ENCODE peak calls at places on chromosomes 4 and X, in eight cellular contexts. One of them, this sample, is unnamed.

GRCh38 chrX:46938589-46938988 is 26.4 kb downstream of the JADE3 start:
- DNase-seq in body of pancreas: no peak
- DNase-seq in nephron progenitor cell: no peak
- DNase-seq in breast epithelium: no peak
- DNase-seq in esophagus muscularis mucosa: no peak
- DNase-seq in left lung: no peak
- DNase-seq in MM.1S: no peak
- DNase-seq in fibroblast of the aortic adventitia: no peak
- DNase-seq in this sample: no peak

GRCh38 chr4:151459380-151459779 is 50.4 kb downstream of the FHIP1A start:
- DNase-seq in body of pancreas: no peak
- DNase-seq in nephron progenitor cell: no peak
- DNase-seq in breast epithelium: no peak
- DNase-seq in esophagus muscularis mucosa: no peak
- DNase-seq in left lung: no peak
- DNase-seq in MM.1S: no peak
- DNase-seq in fibroblast of the aortic adventitia: no peak
- DNase-seq in this sample: no peak

GRCh38 chrX:138775501-138775900 is 64.0 kb upstream of the FGF13 start:
- DNase-seq in body of pancreas: no peak
- DNase-seq in nephron progenitor cell: no peak
- DNase-seq in breast epithelium: no peak
- DNase-seq in esophagus muscularis mucosa: no peak
- DNase-seq in left lung: no peak
- DNase-seq in MM.1S: peak
- DNase-seq in fibroblast of the aortic adventitia: peak
- DNase-seq in this sample: no peak

GRCh38 chrX:19670854-19671620 is 155.7 kb upstream of the MAP3K15 start:
- DNase-seq in body of pancreas: no peak
- DNase-seq in nephron progenitor cell: peak
- DNase-seq in breast epithelium: peak
- DNase-seq in esophagus muscularis mucosa: no peak
- DNase-seq in left lung: no peak
- DNase-seq in MM.1S: no peak
- DNase-seq in fibroblast of the aortic adventitia: peak
- DNase-seq in this sample: no peak

GRCh38 chr4:39526810-39527295 is 386 bp downstream of the UGDH start:
- DNase-seq in body of pancreas: no peak
- DNase-seq in nephron progenitor cell: no peak
- DNase-seq in breast epithelium: no peak
- DNase-seq in esophagus muscularis mucosa: no peak
- DNase-seq in left lung: no peak
- DNase-seq in MM.1S: peak
- DNase-seq in fibroblast of the aortic adventitia: peak
- DNase-seq in this sample: no peak

GRCh38 chrX:130091976-130092522 is 18.2 kb downstream of the ELF4 start:
- DNase-seq in body of pancreas: no peak
- DNase-seq in nephron progenitor cell: no peak
- DNase-seq in breast epithelium: no peak
- DNase-seq in esophagus muscularis mucosa: no peak
- DNase-seq in left lung: peak
- DNase-seq in MM.1S: peak
- DNase-seq in fibroblast of the aortic adventitia: no peak
- DNase-seq in this sample: peak

GRCh38 chr4:8688041-8688907 is 95.7 kb downstream of the CPZ start:
- DNase-seq in body of pancreas: peak
- DNase-seq in nephron progenitor cell: peak
- DNase-seq in breast epithelium: no peak
- DNase-seq in esophagus muscularis mucosa: no peak
- DNase-seq in left lung: no peak
- DNase-seq in MM.1S: peak
- DNase-seq in fibroblast of the aortic adventitia: no peak
- DNase-seq in this sample: peak

GRCh38 chrX:23118890-23119527 is 119.2 kb downstream of the DDX53 start:
- DNase-seq in body of pancreas: no peak
- DNase-seq in nephron progenitor cell: no peak
- DNase-seq in breast epithelium: no peak
- DNase-seq in esophagus muscularis mucosa: no peak
- DNase-seq in left lung: no peak
- DNase-seq in MM.1S: no peak
- DNase-seq in fibroblast of the aortic adventitia: no peak
- DNase-seq in this sample: no peak

GRCh38 chr4:151039733-151040132 is 24.6 kb upstream of the LRBA start:
- DNase-seq in body of pancreas: no peak
- DNase-seq in nephron progenitor cell: no peak
- DNase-seq in breast epithelium: no peak
- DNase-seq in esophagus muscularis mucosa: no peak
- DNase-seq in left lung: no peak
- DNase-seq in MM.1S: no peak
- DNase-seq in fibroblast of the aortic adventitia: no peak
- DNase-seq in this sample: no peak

GRCh38 chrX:111928457-111928856 is 52.5 kb downstream of the TRPC5OS start:
- DNase-seq in body of pancreas: no peak
- DNase-seq in nephron progenitor cell: no peak
- DNase-seq in breast epithelium: no peak
- DNase-seq in esophagus muscularis mucosa: no peak
- DNase-seq in left lung: no peak
- DNase-seq in MM.1S: no peak
- DNase-seq in fibroblast of the aortic adventitia: no peak
- DNase-seq in this sample: no peak

GRCh38 chr4:187798385-187798784 is 197.2 kb upstream of the ZFP42 start:
- DNase-seq in body of pancreas: no peak
- DNase-seq in nephron progenitor cell: no peak
- DNase-seq in breast epithelium: no peak
- DNase-seq in esophagus muscularis mucosa: no peak
- DNase-seq in left lung: no peak
- DNase-seq in MM.1S: no peak
- DNase-seq in fibroblast of the aortic adventitia: no peak
- DNase-seq in this sample: no peak

GRCh38 chrX:10326578-10326977 is 169.8 kb downstream of the CLCN4 start:
- DNase-seq in body of pancreas: no peak
- DNase-seq in nephron progenitor cell: no peak
- DNase-seq in breast epithelium: no peak
- DNase-seq in esophagus muscularis mucosa: no peak
- DNase-seq in left lung: no peak
- DNase-seq in MM.1S: no peak
- DNase-seq in fibroblast of the aortic adventitia: peak
- DNase-seq in this sample: no peak
- TF ChIP-seq CTCF in body of pancreas: no peak
- TF ChIP-seq CTCF in nephron progenitor cell: no peak
- TF ChIP-seq CTCF in breast epithelium: no peak
- TF ChIP-seq CTCF in esophagus muscularis mucosa: no peak
- TF ChIP-seq CTCF in left lung: no peak
- TF ChIP-seq CTCF in MM.1S: no peak
- TF ChIP-seq CTCF in fibroblast of the aortic adventitia: peak
- TF ChIP-seq CTCF in this sample: no peak

DNA sequence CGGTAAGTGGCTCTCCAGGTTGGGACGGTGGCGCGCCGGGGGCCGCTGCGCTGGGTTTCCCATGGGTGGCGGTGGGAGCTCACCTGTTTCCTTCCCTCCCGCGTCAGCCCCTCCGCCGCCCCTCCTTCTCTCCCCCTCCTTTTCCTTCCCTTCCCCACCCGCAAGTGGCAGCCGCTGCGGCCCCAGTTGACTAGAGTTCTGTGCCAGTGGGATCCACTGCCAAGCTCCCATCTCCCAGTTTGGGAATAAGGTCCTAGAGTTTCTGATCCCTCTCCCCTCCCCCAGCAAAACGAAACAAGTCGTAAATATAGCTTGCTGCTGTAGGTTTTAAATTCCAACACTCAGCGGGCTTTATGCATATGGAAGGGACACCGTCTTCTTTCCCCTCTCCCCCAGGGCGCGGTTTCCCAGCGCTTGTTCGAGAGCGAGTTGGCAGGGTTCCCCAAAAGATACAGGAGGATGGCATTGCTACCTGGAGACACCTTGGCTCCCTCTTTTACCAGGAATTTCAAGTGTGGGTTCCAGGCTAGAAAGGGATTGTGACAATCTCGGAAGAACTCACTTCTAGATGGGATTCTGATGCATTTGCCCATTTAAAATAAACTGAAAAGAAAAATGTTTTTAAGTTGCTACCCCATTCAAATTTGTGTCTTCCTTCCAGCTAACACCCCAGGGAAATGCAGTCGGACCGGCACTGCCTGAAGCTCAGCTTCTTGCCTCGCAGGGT is 1.2 kb downstream of the TLL1 start:
- DNase-seq in body of pancreas: peak
- DNase-seq in nephron progenitor cell: peak
- DNase-seq in breast epithelium: no peak
- DNase-seq in esophagus muscularis mucosa: no peak
- DNase-seq in left lung: peak
- DNase-seq in MM.1S: no peak
- DNase-seq in fibroblast of the aortic adventitia: peak
- DNase-seq in this sample: peak
- TF ChIP-seq CTCF in body of pancreas: no peak
- TF ChIP-seq CTCF in nephron progenitor cell: no peak
- TF ChIP-seq CTCF in breast epithelium: no peak
- TF ChIP-seq CTCF in esophagus muscularis mucosa: no peak
- TF ChIP-seq CTCF in left lung: no peak
- TF ChIP-seq CTCF in MM.1S: no peak
- TF ChIP-seq CTCF in fibroblast of the aortic adventitia: no peak
- TF ChIP-seq CTCF in this sample: no peak

GRCh38 chr4:148426643-148427042 is 15.6 kb downstream of the NR3C2 start:
- DNase-seq in body of pancreas: no peak
- DNase-seq in nephron progenitor cell: no peak
- DNase-seq in breast epithelium: no peak
- DNase-seq in esophagus muscularis mucosa: no peak
- DNase-seq in left lung: no peak
- DNase-seq in MM.1S: no peak
- DNase-seq in fibroblast of the aortic adventitia: no peak
- DNase-seq in this sample: no peak

GRCh38 chr4:148431401-148431800 is 10.8 kb downstream of the NR3C2 start:
- DNase-seq in body of pancreas: no peak
- DNase-seq in nephron progenitor cell: no peak
- DNase-seq in breast epithelium: no peak
- DNase-seq in esophagus muscularis mucosa: no peak
- DNase-seq in left lung: no peak
- DNase-seq in MM.1S: no peak
- DNase-seq in fibroblast of the aortic adventitia: no peak
- DNase-seq in this sample: no peak

GRCh38 chr4:148430847-148431246 is 11.4 kb downstream of the NR3C2 start:
- DNase-seq in body of pancreas: no peak
- DNase-seq in nephron progenitor cell: no peak
- DNase-seq in breast epithelium: no peak
- DNase-seq in esophagus muscularis mucosa: no peak
- DNase-seq in left lung: no peak
- DNase-seq in MM.1S: no peak
- DNase-seq in fibroblast of the aortic adventitia: no peak
- DNase-seq in this sample: no peak

GRCh38 chr4:148425327-148426110 is 16.7 kb downstream of the NR3C2 start:
- DNase-seq in body of pancreas: peak
- DNase-seq in nephron progenitor cell: no peak
- DNase-seq in breast epithelium: no peak
- DNase-seq in esophagus muscularis mucosa: no peak
- DNase-seq in left lung: no peak
- DNase-seq in MM.1S: no peak
- DNase-seq in fibroblast of the aortic adventitia: no peak
- DNase-seq in this sample: no peak
- TF ChIP-seq CTCF in body of pancreas: no peak
- TF ChIP-seq CTCF in nephron progenitor cell: no peak
- TF ChIP-seq CTCF in breast epithelium: no peak
- TF ChIP-seq CTCF in esophagus muscularis mucosa: no peak
- TF ChIP-seq CTCF in left lung: no peak
- TF ChIP-seq CTCF in MM.1S: no peak
- TF ChIP-seq CTCF in fibroblast of the aortic adventitia: no peak
- TF ChIP-seq CTCF in this sample: no peak

DNA sequence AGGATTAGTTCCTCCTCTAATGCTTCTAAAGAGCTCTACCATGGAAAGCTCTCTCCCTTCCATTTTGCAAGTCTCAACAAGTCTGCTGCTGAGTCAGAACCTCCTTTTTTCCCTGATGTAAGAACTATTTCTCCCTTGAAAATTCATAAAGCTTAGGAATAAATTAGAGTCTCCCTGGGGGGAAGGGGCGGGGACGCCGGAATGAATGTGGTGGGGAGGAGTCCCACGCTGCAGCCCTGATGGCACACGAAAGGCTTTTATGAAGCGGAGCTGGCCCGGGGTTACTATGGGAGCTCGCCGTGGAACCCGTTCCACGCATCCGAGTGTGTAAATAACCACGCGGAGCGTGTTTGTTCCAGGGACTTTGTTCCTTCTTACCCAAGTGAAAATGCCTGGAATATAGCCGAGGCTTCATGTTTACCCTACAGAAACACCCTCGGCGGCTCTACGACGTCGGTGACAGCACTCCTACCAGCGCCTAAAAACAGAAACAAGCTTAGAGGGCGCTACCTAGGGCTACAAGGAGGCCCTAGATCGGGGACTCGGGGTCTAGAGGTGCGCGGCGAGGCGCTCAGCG is 945 bp upstream of the CPEB2 start:
- DNase-seq in body of pancreas: peak
- DNase-seq in nephron progenitor cell: peak
- DNase-seq in breast epithelium: peak
- DNase-seq in esophagus muscularis mucosa: peak
- DNase-seq in left lung: peak
- DNase-seq in MM.1S: peak
- DNase-seq in fibroblast of the aortic adventitia: peak
- DNase-seq in this sample: peak
- TF ChIP-seq CTCF in body of pancreas: no peak
- TF ChIP-seq CTCF in nephron progenitor cell: no peak
- TF ChIP-seq CTCF in breast epithelium: no peak
- TF ChIP-seq CTCF in esophagus muscularis mucosa: no peak
- TF ChIP-seq CTCF in left lung: no peak
- TF ChIP-seq CTCF in MM.1S: peak
- TF ChIP-seq CTCF in fibroblast of the aortic adventitia: no peak
- TF ChIP-seq CTCF in this sample: no peak

GRCh38 chr4:41358626-41359025 is 101.9 kb downstream of the UCHL1 start:
- DNase-seq in body of pancreas: peak
- DNase-seq in nephron progenitor cell: no peak
- DNase-seq in breast epithelium: no peak
- DNase-seq in esophagus muscularis mucosa: no peak
- DNase-seq in left lung: no peak
- DNase-seq in MM.1S: no peak
- DNase-seq in fibroblast of the aortic adventitia: peak
- DNase-seq in this sample: no peak
- TF ChIP-seq CTCF in body of pancreas: no peak
- TF ChIP-seq CTCF in nephron progenitor cell: no peak
- TF ChIP-seq CTCF in breast epithelium: no peak
- TF ChIP-seq CTCF in esophagus muscularis mucosa: no peak
- TF ChIP-seq CTCF in left lung: no peak
- TF ChIP-seq CTCF in MM.1S: no peak
- TF ChIP-seq CTCF in fibroblast of the aortic adventitia: no peak
- TF ChIP-seq CTCF in this sample: no peak

GRCh38 chr4:101081166-101081565 is 266.2 kb downstream of the PPP3CA start:
- DNase-seq in body of pancreas: no peak
- DNase-seq in nephron progenitor cell: no peak
- DNase-seq in breast epithelium: no peak
- DNase-seq in esophagus muscularis mucosa: no peak
- DNase-seq in left lung: no peak
- DNase-seq in MM.1S: no peak
- DNase-seq in fibroblast of the aortic adventitia: no peak
- DNase-seq in this sample: no peak

GRCh38 chr4:101081695-101082369 is 265.5 kb downstream of the PPP3CA start:
- DNase-seq in body of pancreas: peak
- DNase-seq in nephron progenitor cell: no peak
- DNase-seq in breast epithelium: no peak
- DNase-seq in esophagus muscularis mucosa: no peak
- DNase-seq in left lung: no peak
- DNase-seq in MM.1S: no peak
- DNase-seq in fibroblast of the aortic adventitia: no peak
- DNase-seq in this sample: no peak

GRCh38 chr4:101089168-101089567 is 258.2 kb downstream of the PPP3CA start:
- DNase-seq in body of pancreas: no peak
- DNase-seq in nephron progenitor cell: no peak
- DNase-seq in breast epithelium: no peak
- DNase-seq in esophagus muscularis mucosa: no peak
- DNase-seq in left lung: no peak
- DNase-seq in MM.1S: no peak
- DNase-seq in fibroblast of the aortic adventitia: no peak
- DNase-seq in this sample: peak

GRCh38 chr4:101086801-101087586 is 260.3 kb downstream of the PPP3CA start:
- DNase-seq in body of pancreas: no peak
- DNase-seq in nephron progenitor cell: no peak
- DNase-seq in breast epithelium: no peak
- DNase-seq in esophagus muscularis mucosa: no peak
- DNase-seq in left lung: no peak
- DNase-seq in MM.1S: no peak
- DNase-seq in fibroblast of the aortic adventitia: no peak
- DNase-seq in this sample: peak
- TF ChIP-seq CTCF in body of pancreas: no peak
- TF ChIP-seq CTCF in nephron progenitor cell: no peak
- TF ChIP-seq CTCF in breast epithelium: no peak
- TF ChIP-seq CTCF in esophagus muscularis mucosa: no peak
- TF ChIP-seq CTCF in left lung: no peak
- TF ChIP-seq CTCF in MM.1S: no peak
- TF ChIP-seq CTCF in fibroblast of the aortic adventitia: no peak
- TF ChIP-seq CTCF in this sample: peak